ENCODE peak calls at places on chromosomes 7 and 10, in five cellular contexts. A is tibial artery, E is esophagus squamous epithelium, R is heart left ventricle, X is H9. J is an unnamed sample.
A peak's percentile ranks its signal among the peaks of the same experiment; 100 is the strongest.

GRCh38 chr7:105830405-105831218 is 45.8 kb downstream of the ATXN7L1 start:
- DNase-seq in R (no peak), X (no peak), E (no peak), A (no peak), J (no peak)

GRCh38 chr7:102832694-102833093 is 80.1 kb upstream of the LRRC17 start:
- DNase-seq in X (no peak), E (no peak), A (no peak), R (no peak), J (no peak)

GRCh38 chr10:11018426-11018818 is 750 bp downstream of the CELF2 start:
- DNase-seq in X (peak; percentile 32), R (peak; percentile 46), E (no peak), A (no peak), J (peak; percentile 18)

GRCh38 chr10:71771821-71772617 is 1.3 kb downstream of the VSIR start:
- DNase-seq in R (peak; percentile 88), X (no peak), E (no peak), A (peak; percentile 84), J (peak; percentile 67)

GRCh38 chr10:51139176-51139575 is 64.9 kb downstream of the PRKG1 start:
- DNase-seq in A (no peak), X (no peak), E (no peak), R (no peak), J (no peak)

GRCh38 chr7:141333459-141333858 is 217.8 kb upstream of the AGK start:
- DNase-seq in X (peak; percentile 77), E (no peak), R (no peak), A (no peak), J (no peak)

GRCh38 chr10:47322300-47323061 is at the start of gene GDF2:
- DNase-seq in A (no peak), X (no peak), R (no peak), E (no peak), J (no peak)

GRCh38 chr10:122128357-122128756 is 139.4 kb downstream of the TACC2 start:
- DNase-seq in A (peak; percentile 78), R (peak; percentile 83), E (no peak), X (no peak), J (no peak)

GRCh38 chr7:79377097-79377496 is 76.4 kb downstream of the MAGI2 start:
- DNase-seq in A (no peak), E (no peak), X (no peak), R (no peak), J (no peak)

GRCh38 chr7:7178906-7179305 is 3.4 kb upstream of the C1GALT1 start:
- DNase-seq in E (no peak), X (no peak), A (no peak), R (no peak), J (no peak)

GRCh38 chr10:132962623-132963429 is 20.5 kb upstream of the CFAP46 start:
- DNase-seq in X (no peak), E (no peak), R (no peak), A (no peak), J (no peak)

GRCh38 chr10:131496351-131497052 is 185.0 kb upstream of the TCERG1L start:
- DNase-seq in E (no peak), R (no peak), A (no peak), X (no peak), J (no peak)

GRCh38 chr10:131503992-131504391 is 192.5 kb upstream of the TCERG1L start:
- DNase-seq in X (no peak), A (no peak), E (no peak), R (no peak), J (no peak)

GRCh38 chr10:131500892-131501291 is 189.4 kb upstream of the TCERG1L start:
- DNase-seq in X (no peak), R (no peak), E (no peak), A (no peak), J (no peak)

GRCh38 chr10:131499566-131499965 is 188.0 kb upstream of the TCERG1L start:
- DNase-seq in A (no peak), R (no peak), E (no peak), X (no peak), J (no peak)

GRCh38 chr10:131500181-131500580 is 188.7 kb upstream of the TCERG1L start:
- DNase-seq in E (no peak), X (no peak), A (no peak), R (no peak), J (no peak)
- H3K9me3 ChIP-seq in E (peaks cover 6% of the 10 kb centered on the region), X (no peaks in the 10 kb centered on the region), A (peaks cover 8% of the 10 kb centered on the region), R (no peaks in the 10 kb centered on the region), J (no peaks in the 10 kb centered on the region)

GRCh38 chr7:5689118-5689517 is 92.3 kb downstream of the RNF216 start:
- DNase-seq in E (no peak), X (no peak), A (no peak), R (no peak), J (no peak)
- H3K4me1 ChIP-seq in E (peaks cover 93% of the 10 kb centered on the region), X (no peaks in the 10 kb centered on the region), A (peaks cover 83% of the 10 kb centered on the region), R (peaks cover 41% of the 10 kb centered on the region), J (peaks cover 58% of the 10 kb centered on the region)

DNA sequence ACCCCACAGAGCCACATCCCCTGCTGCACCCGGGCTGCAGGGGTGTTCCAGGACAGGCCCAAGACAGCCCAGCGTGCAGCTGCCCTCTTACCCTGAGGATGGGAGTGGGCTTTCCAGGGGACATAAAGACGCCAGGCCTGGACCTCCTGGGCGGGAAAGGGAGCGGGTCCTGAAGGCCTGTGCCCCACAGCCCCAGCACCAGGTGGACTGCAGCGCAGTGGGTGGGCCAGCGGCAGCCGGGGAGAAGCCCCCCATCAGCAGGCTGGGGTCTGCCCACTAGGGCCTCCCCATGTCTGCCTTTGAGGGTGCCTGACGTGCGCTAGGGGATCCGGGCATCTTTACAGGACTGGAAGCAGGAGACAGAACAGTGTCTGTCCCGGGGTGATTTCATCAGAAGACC is 22.6 kb upstream of the ZNF735 start:
- DNase-seq in A (no peak), R (no peak), X (no peak), E (no peak), J (no peak)
- H3K9me3 ChIP-seq in A (no peaks in the 10 kb centered on the region), R (no peaks in the 10 kb centered on the region), X (peaks cover 56% of the 10 kb centered on the region), E (peaks cover 15% of the 10 kb centered on the region), J (no peaks in the 10 kb centered on the region)

GRCh38 chr10:124076334-124076733 is 17.1 kb downstream of the CHST15 start:
- DNase-seq in R (no peak), A (no peak), X (no peak), E (no peak), J (no peak)
- H3K4me1 ChIP-seq in R (no peaks in the 10 kb centered on the region), A (peaks cover 22% of the 10 kb centered on the region), X (no peaks in the 10 kb centered on the region), E (peaks cover 72% of the 10 kb centered on the region), J (peaks cover 5% of the 10 kb centered on the region)

GRCh38 chr10:4256971-4257370 is 472.0 kb upstream of the KLF6 start:
- DNase-seq in E (no peak), X (no peak), A (no peak), R (no peak), J (no peak)

GRCh38 chr10:4254101-4254994 is 469.3 kb upstream of the KLF6 start:
- DNase-seq in X (no peak), A (no peak), R (no peak), E (no peak), J (no peak)

GRCh38 chr10:4260483-4260882 is 475.5 kb upstream of the KLF6 start:
- DNase-seq in E (no peak), R (no peak), X (no peak), A (no peak), J (no peak)

GRCh38 chr10:4255751-4256150 is 470.7 kb upstream of the KLF6 start:
- DNase-seq in X (no peak), E (no peak), R (no peak), A (no peak), J (no peak)

DNA sequence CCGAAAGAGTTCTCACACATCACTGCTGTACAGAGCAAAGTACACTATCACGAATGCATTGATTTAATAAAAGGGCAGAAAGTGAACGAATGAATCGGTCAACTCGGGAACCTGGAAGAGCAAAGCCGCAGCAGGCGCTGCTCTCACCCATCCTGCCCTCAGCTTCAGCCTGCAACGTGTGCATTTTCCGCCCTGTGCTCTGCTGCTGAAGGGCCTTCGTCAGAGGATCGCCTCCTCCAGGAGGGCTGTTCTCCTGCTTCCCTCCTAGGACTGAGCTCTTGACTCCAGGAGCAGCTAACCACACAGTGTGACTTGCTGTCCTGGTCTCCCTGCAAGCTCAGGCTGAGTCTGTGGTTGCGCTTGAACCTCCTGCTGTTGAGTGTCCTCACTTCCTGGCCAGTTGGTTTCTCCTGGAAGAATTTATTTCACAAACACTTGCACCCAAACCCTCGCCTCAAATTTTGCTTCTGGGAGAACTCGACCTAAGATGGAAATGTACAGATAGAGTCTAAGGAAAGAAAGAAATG is 473.0 kb upstream of the KLF6 start:
- DNase-seq in A (no peak), R (no peak), E (no peak), X (peak; percentile 33), J (no peak)
- H3K9me3 ChIP-seq in A (no peaks in the 10 kb centered on the region), R (no peaks in the 10 kb centered on the region), E (no peaks in the 10 kb centered on the region), X (no peaks in the 10 kb centered on the region), J (no peaks in the 10 kb centered on the region)

DNA sequence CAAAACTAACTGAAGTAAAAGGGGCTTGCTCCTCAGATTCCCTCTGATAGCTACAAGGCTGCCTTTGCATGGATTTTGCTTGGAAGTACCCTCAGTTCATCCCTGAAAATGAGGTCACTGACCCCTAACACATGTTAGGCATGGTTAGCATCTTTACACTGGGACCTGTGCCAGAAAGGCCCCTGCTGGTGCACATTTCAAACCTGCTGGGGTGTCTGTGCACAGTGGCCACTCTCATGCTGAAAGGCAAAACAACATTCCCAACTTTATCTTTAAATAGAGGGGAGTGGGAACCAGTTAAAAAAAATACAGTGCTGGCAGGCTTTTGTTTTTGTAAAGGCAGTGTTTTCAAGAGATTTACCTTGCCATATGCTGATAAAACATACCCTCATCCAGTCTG is 99.1 kb downstream of the ANK3 start:
- DNase-seq in E (no peak), A (no peak), R (peak; percentile 49), X (no peak), J (no peak)
- H3K4me1 ChIP-seq in E (peaks cover 10% of the 10 kb centered on the region), A (no peaks in the 10 kb centered on the region), R (peaks cover 33% of the 10 kb centered on the region), X (no peaks in the 10 kb centered on the region), J (no peaks in the 10 kb centered on the region)

DNA sequence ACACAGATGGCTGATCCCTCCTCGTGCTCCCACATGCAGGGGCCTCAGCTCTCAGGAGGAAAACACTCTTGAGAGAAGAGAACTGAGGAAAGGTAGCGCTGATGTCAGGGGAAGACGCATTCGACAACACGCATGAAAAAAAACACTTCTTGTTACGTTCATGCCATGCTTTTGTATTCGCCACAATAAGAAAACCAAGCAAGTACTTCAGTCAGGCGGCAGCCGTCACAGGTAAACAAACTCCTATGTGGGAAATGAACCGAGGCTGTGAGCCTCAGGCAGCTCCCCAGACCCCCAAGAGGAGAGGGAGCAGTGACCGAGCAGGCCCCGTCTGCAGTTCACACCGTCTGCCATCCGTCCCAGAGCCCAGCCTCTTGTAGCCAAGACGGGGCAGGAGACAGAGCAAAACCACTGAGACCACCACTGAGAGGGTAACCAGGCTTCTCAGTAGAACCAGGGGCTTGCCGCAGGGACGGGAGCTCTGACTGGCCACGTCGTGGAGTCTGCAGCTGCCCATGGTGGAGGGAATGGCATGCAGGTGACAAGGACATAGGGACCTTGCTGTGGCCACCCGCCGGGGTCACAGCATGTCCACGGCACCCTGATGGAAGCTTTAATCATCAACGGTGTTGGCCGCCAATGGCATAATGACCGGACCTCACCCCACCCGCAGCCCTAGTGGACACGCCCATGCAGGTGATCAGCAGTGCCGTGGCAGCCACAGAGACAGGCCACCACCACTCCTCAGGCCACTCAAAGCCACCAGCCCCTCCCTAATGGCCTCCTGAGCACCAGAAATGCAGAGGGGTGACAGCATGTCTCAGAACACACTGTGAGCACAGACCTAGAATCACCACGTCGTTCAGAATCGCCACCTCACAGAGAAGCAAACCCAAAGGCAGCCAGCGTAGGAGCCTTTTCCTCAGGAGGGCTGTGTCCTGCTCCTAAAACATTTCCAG is 304.3 kb downstream of the PTPRN2 start:
- DNase-seq in X (peak; percentile 22), R (no peak), A (peak; percentile 11), E (no peak), J (no peak)
- H3K9me3 ChIP-seq in X (no peaks in the 10 kb centered on the region), R (peaks cover 6% of the 10 kb centered on the region), A (no peaks in the 10 kb centered on the region), E (peaks cover 6% of the 10 kb centered on the region), J (no peaks in the 10 kb centered on the region)

J was measured in gastrocnemius medialis.